ENCODE peak calls at places on chromosome 3, in ten cellular contexts. V is H9; N is CD8-positive, alpha-beta T cell; K is activated T-cell treated with anti-CD3 and anti-CD28 coated beads for 1 hour; U is NCI-H1694; P is GM13976; H is stimulated activated CD8-positive, alpha-beta memory T cell treated with anti-CD3 and anti-CD28 coated beads, Interleukin-12 subunit alpha, Interleukin-12 subunit beta, amount 100 ng/mL, for 1 hour; R is right atrium auricular region; J is left cardiac atrium; M is RWPE1. O is an unnamed sample.

GRCh38 chr3:68977486-68978167 is 35.9 kb downstream of the EOGT start:
- DNase-seq in V (no peak), N (no peak), K (no peak), U (no peak), P (no peak), H (no peak), R (no peak), J (no peak), M (no peak), O (no peak)

GRCh38 chr3:189389346-189389745 is 217.6 kb downstream of the TPRG1 start:
- DNase-seq in V (no peak), N (no peak), K (no peak), U (no peak), P (no peak), H (no peak), R (no peak), J (no peak), M (peak; percentile 3), O (no peak)

GRCh38 chr3:157669403-157669802 is 166.2 kb upstream of the VEPH1 start:
- DNase-seq in V (no peak), N (no peak), K (no peak), U (no peak), P (no peak), H (no peak), R (no peak), J (no peak), M (peak; percentile 1), O (no peak)

GRCh38 chr3:27686642-27687041 is 35.5 kb downstream of the EOMES start:
- DNase-seq in V (no peak), N (no peak), K (no peak), U (no peak), P (no peak), H (no peak), R (no peak), J (no peak), M (no peak), O (no peak)

GRCh38 chr3:42819351-42819965 is 10.2 kb downstream of the ACKR2 start:
- DNase-seq in V (peak; percentile 35), N (no peak), K (no peak), U (no peak), P (no peak), H (no peak), R (no peak), J (no peak), M (no peak), O (peak; percentile 63)

GRCh38 chr3:31704156-31704555 is 171.4 kb downstream of the STT3B start:
- DNase-seq in V (no peak), N (no peak), K (no peak), U (no peak), P (no peak), H (no peak), R (no peak), J (no peak), M (no peak), O (no peak)

GRCh38 chr3:61948699-61949305 is 387.4 kb downstream of the PTPRG start:
- DNase-seq in V (no peak), N (no peak), K (no peak), U (no peak), P (no peak), H (no peak), R (no peak), J (no peak), M (no peak), O (no peak)

GRCh38 chr3:159293493-159293892 is 491.6 kb downstream of the MFSD1 start:
- DNase-seq in V (no peak), N (no peak), K (no peak), U (no peak), P (no peak), H (no peak), R (no peak), J (no peak), M (no peak), O (no peak)

GRCh38 chr3:73009750-73010149 is 13.1 kb downstream of the PPP4R2 start:
- DNase-seq in V (no peak), N (no peak), K (no peak), U (no peak), P (no peak), H (no peak), R (no peak), J (no peak), M (no peak), O (no peak)

GRCh38 chr3:70120360-70120966 is 120.9 kb downstream of the SAMMSON start:
- DNase-seq in V (peak; percentile 79), N (peak; percentile 27), K (peak; percentile 11), U (peak; percentile 3), P (peak; percentile 74), H (no peak), R (peak; percentile 78), J (peak; percentile 62), M (peak; percentile 1), O (peak; percentile 89)

GRCh38 chr3:44359146-44359751 is 20.7 kb downstream of the TCAIM start:
- DNase-seq in V (peak; percentile 43), N (no peak), K (no peak), U (no peak), P (no peak), H (no peak), R (no peak), J (no peak), M (no peak), O (peak; percentile 88)

GRCh38 chr3:194487289-194488006 is 646 bp upstream of the ATP13A3 start:
- DNase-seq in V (peak; percentile 57), N (peak; percentile 36), K (peak; percentile 20), U (no peak), P (peak; percentile 78), H (no peak), R (peak; percentile 76), J (peak; percentile 73), M (no peak), O (no peak)

GRCh38 chr3:141373768-141374526 is 5.6 kb downstream of the ZBTB38 start:
- DNase-seq in V (peak; percentile 56), N (no peak), K (no peak), U (no peak), P (no peak), H (no peak), R (no peak), J (no peak), M (peak; percentile 51), O (peak; percentile 94)

GRCh38 chr3:94349310-94349848 is 286.5 kb downstream of the NSUN3 start:
- DNase-seq in V (no peak), N (no peak), K (no peak), U (no peak), P (no peak), H (no peak), R (no peak), J (no peak), M (no peak), O (peak; percentile 57)

GRCh38 chr3:135513106-135514063 is 452.1 kb upstream of the PPP2R3A start:
- DNase-seq in V (peak; percentile 44), N (no peak), K (no peak), U (no peak), P (no peak), H (no peak), R (no peak), J (peak; percentile 17), M (peak; percentile 53), O (peak; percentile 94)

GRCh38 chr3:50345586-50345985 is at the start of gene ZMYND10:
- DNase-seq in V (peak; percentile 87), N (peak; percentile 70), K (peak; percentile 73), U (no peak), P (peak; percentile 89), H (peak; percentile 56), R (peak; percentile 76), J (peak; percentile 81), M (peak; percentile 80), O (peak; percentile 78)

GRCh38 chr3:16890605-16891333 is 6.0 kb downstream of the PLCL2 start:
- DNase-seq in V (no peak), N (no peak), K (no peak), U (no peak), P (no peak), H (no peak), R (no peak), J (no peak), M (no peak), O (no peak)

O was measured in mesendoderm.